ENCODE peak calls at places on chromosomes 5 and 9, in six cellular contexts. U, N, F, Z, D and Y are unnamed samples.

GRCh38 chr9:129491486-129491855 is 129.4 kb downstream of the C9orf50 start:
- DNase-seq in U (no peak), N (no peak), F (no peak), Z (no peak), D (no peak), Y (no peak)

GRCh38 chr5:69105996-69106906 is 12.4 kb downstream of the SLC30A5 start:
- DNase-seq in U (no peak), N (no peak), F (peak; percentile 56), Z (no peak), D (no peak), Y (no peak)

GRCh38 chr5:5370375-5370774 is 52.1 kb upstream of the ICE1 start:
- DNase-seq in U (no peak), N (no peak), F (no peak), Z (no peak), D (no peak), Y (no peak)

GRCh38 chr5:76715484-76715733 is 517 bp upstream of the F2R start:
- DNase-seq in U (no peak), N (no peak), F (peak; percentile 58), Z (no peak), D (no peak), Y (peak; percentile 28)

GRCh38 chr9:133102190-133103021 is 18.6 kb downstream of the RALGDS start:
- DNase-seq in U (no peak), N (no peak), F (no peak), Z (no peak), D (no peak), Y (no peak)

GRCh38 chr5:156716981-156717380 is 133.1 kb upstream of the PPP1R2B start:
- DNase-seq in U (no peak), N (no peak), F (no peak), Z (no peak), D (no peak), Y (no peak)

GRCh38 chr5:132008961-132009680 is 2.3 kb downstream of the ACSL6 start:
- DNase-seq in U (peak; percentile 48), N (no peak), F (peak; percentile 42), Z (peak; percentile 21), D (peak; percentile 43), Y (no peak)

GRCh38 chr9:96612105-96612965 is 7.3 kb downstream of the CDC14B start:
- DNase-seq in U (peak; percentile 62), N (peak; percentile 91), F (no peak), Z (peak; percentile 78), D (peak; percentile 79), Y (peak; percentile 26)

GRCh38 chr5:1561402-1561929 is 37.7 kb upstream of the LPCAT1 start:
- DNase-seq in U (no peak), N (no peak), F (no peak), Z (no peak), D (peak; percentile 25), Y (no peak)

GRCh38 chr5:33260098-33260497 is 180.7 kb upstream of the TARS1 start:
- DNase-seq in U (no peak), N (peak; percentile 54), F (no peak), Z (no peak), D (no peak), Y (no peak)

GRCh38 chr5:1785984-1786383 is 13.7 kb downstream of the MRPL36 start:
- DNase-seq in U (no peak), N (no peak), F (no peak), Z (no peak), D (peak; percentile 41), Y (no peak)

GRCh38 chr5:140159014-140159927 is 15.7 kb upstream of the CYSTM1 start:
- DNase-seq in U (no peak), N (no peak), F (no peak), Z (no peak), D (no peak), Y (no peak)

GRCh38 chr5:132790201-132790870 is 13.3 kb upstream of the SEPTIN8 start:
- DNase-seq in U (no peak), N (no peak), F (no peak), Z (no peak), D (no peak), Y (no peak)

GRCh38 chr5:43190755-43191603 is 1.0 kb upstream of the NIM1K start:
- DNase-seq in U (peak; percentile 30), N (peak; percentile 39), F (no peak), Z (peak; percentile 49), D (no peak), Y (no peak)

GRCh38 chr5:62029303-62029702 is 276.7 kb upstream of the KIF2A start:
- DNase-seq in U (peak; percentile 85), N (peak; percentile 44), F (no peak), Z (peak; percentile 42), D (no peak), Y (no peak)

GRCh38 chr9:89474939-89475338 is 23.0 kb downstream of the SEMA4D start:
- DNase-seq in U (no peak), N (no peak), F (no peak), Z (no peak), D (peak; percentile 21), Y (no peak)

GRCh38 chr5:172106511-172107356 is 81.3 kb downstream of the STK10 start:
- DNase-seq in U (peak; percentile 47), N (peak; percentile 56), F (peak; percentile 50), Z (peak; percentile 59), D (peak; percentile 78), Y (peak; percentile 53)

GRCh38 chr5:139363937-139364336 is 19.2 kb downstream of the SLC23A1 start:
- DNase-seq in U (no peak), N (no peak), F (no peak), Z (no peak), D (no peak), Y (no peak)

GRCh38 chr9:4662989-4663792 is 1.1 kb downstream of the PLPP6 start:
- DNase-seq in U (no peak), N (no peak), F (peak; percentile 27), Z (peak; percentile 29), D (no peak), Y (peak; percentile 68)